ENCODE peak calls at places on chromosomes 3 and 15, in nine cellular contexts. One of them, this sample, is unnamed.
A peak's percentile ranks its signal among the peaks of the same experiment; 100 is the strongest.

GRCh38 chr3:33737146-33737545 is 19.1 kb upstream of the CLASP2 start:
- DNase-seq in GM23338: no peak
- DNase-seq in SK-N-SH: no peak
- DNase-seq in CD8-positive, alpha-beta T cell: no peak
- DNase-seq in esophagus squamous epithelium: no peak
- DNase-seq in adrenal gland: no peak
- DNase-seq in esophagus muscularis mucosa: no peak
- DNase-seq in OCI-LY7: no peak
- DNase-seq in heart right ventricle: no peak
- DNase-seq in this sample: no peak

GRCh38 chr3:60303160-60303559 is 948.1 kb downstream of the FHIT start:
- DNase-seq in CD8-positive, alpha-beta T cell: no peak
- DNase-seq in esophagus muscularis mucosa: no peak
- DNase-seq in GM23338: no peak
- DNase-seq in OCI-LY7: no peak
- DNase-seq in SK-N-SH: no peak
- DNase-seq in adrenal gland: no peak
- DNase-seq in heart right ventricle: no peak
- DNase-seq in esophagus squamous epithelium: no peak
- DNase-seq in this sample: no peak

GRCh38 chr3:123667784-123668183 is 82.9 kb upstream of the HACD2 start:
- DNase-seq in esophagus muscularis mucosa: no peak
- DNase-seq in SK-N-SH: no peak
- DNase-seq in OCI-LY7: no peak
- DNase-seq in GM23338: no peak
- DNase-seq in adrenal gland: no peak
- DNase-seq in esophagus squamous epithelium: no peak
- DNase-seq in CD8-positive, alpha-beta T cell: no peak
- DNase-seq in heart right ventricle: no peak
- DNase-seq in this sample: no peak

GRCh38 chr15:99442268-99442897 is 123.4 kb upstream of the MEF2A start:
- DNase-seq in esophagus muscularis mucosa: peak; percentile 91
- DNase-seq in adrenal gland: no peak
- DNase-seq in esophagus squamous epithelium: no peak
- DNase-seq in GM23338: no peak
- DNase-seq in CD8-positive, alpha-beta T cell: no peak
- DNase-seq in heart right ventricle: peak; percentile 76
- DNase-seq in OCI-LY7: no peak
- DNase-seq in SK-N-SH: peak; percentile 31
- DNase-seq in this sample: no peak

GRCh38 chr3:42707620-42708355 is 5.2 kb upstream of the HHATL start:
- DNase-seq in esophagus squamous epithelium: no peak
- DNase-seq in heart right ventricle: no peak
- DNase-seq in GM23338: no peak
- DNase-seq in adrenal gland: no peak
- DNase-seq in CD8-positive, alpha-beta T cell: no peak
- DNase-seq in SK-N-SH: no peak
- DNase-seq in OCI-LY7: no peak
- DNase-seq in esophagus muscularis mucosa: no peak
- DNase-seq in this sample: no peak

GRCh38 chr3:64454179-64454578 is 228.9 kb upstream of the PRICKLE2 start:
- DNase-seq in OCI-LY7: no peak
- DNase-seq in GM23338: no peak
- DNase-seq in SK-N-SH: no peak
- DNase-seq in CD8-positive, alpha-beta T cell: no peak
- DNase-seq in adrenal gland: no peak
- DNase-seq in esophagus muscularis mucosa: no peak
- DNase-seq in heart right ventricle: no peak
- DNase-seq in esophagus squamous epithelium: no peak
- DNase-seq in this sample: no peak

GRCh38 chr3:4493931-4494806 is 1.0 kb downstream of the ITPR1 start:
- DNase-seq in heart right ventricle: peak; percentile 16
- DNase-seq in SK-N-SH: peak; percentile 42
- DNase-seq in OCI-LY7: peak; percentile 43
- DNase-seq in esophagus squamous epithelium: no peak
- DNase-seq in adrenal gland: peak; percentile 52
- DNase-seq in GM23338: peak; percentile 68
- DNase-seq in CD8-positive, alpha-beta T cell: peak; percentile 52
- DNase-seq in esophagus muscularis mucosa: peak; percentile 87
- DNase-seq in this sample: peak; percentile 21

GRCh38 chr15:82643992-82644391 is 3.2 kb downstream of the CPEB1 start:
- DNase-seq in heart right ventricle: no peak
- DNase-seq in adrenal gland: no peak
- DNase-seq in CD8-positive, alpha-beta T cell: no peak
- DNase-seq in GM23338: peak; percentile 23
- DNase-seq in OCI-LY7: no peak
- DNase-seq in SK-N-SH: no peak
- DNase-seq in esophagus squamous epithelium: no peak
- DNase-seq in esophagus muscularis mucosa: peak; percentile 77
- DNase-seq in this sample: no peak

GRCh38 chr15:31276596-31277298 is 49.9 kb upstream of the KLF13 start:
- DNase-seq in OCI-LY7: no peak
- DNase-seq in CD8-positive, alpha-beta T cell: no peak
- DNase-seq in esophagus squamous epithelium: no peak
- DNase-seq in heart right ventricle: no peak
- DNase-seq in GM23338: no peak
- DNase-seq in SK-N-SH: peak; percentile 34
- DNase-seq in adrenal gland: peak; percentile 1
- DNase-seq in esophagus muscularis mucosa: peak; percentile 85
- DNase-seq in this sample: no peak

GRCh38 chr3:148971819-148972218 is 19.5 kb upstream of the GYG1 start:
- DNase-seq in OCI-LY7: no peak
- DNase-seq in esophagus muscularis mucosa: no peak
- DNase-seq in adrenal gland: peak; percentile 34
- DNase-seq in esophagus squamous epithelium: no peak
- DNase-seq in GM23338: no peak
- DNase-seq in CD8-positive, alpha-beta T cell: no peak
- DNase-seq in heart right ventricle: no peak
- DNase-seq in SK-N-SH: no peak
- DNase-seq in this sample: no peak

GRCh38 chr15:48645558-48646330 is at the start of gene FBN1:
- DNase-seq in heart right ventricle: peak; percentile 67
- DNase-seq in OCI-LY7: no peak
- DNase-seq in esophagus muscularis mucosa: peak; percentile 94
- DNase-seq in esophagus squamous epithelium: peak; percentile 1
- DNase-seq in adrenal gland: peak; percentile 83
- DNase-seq in GM23338: peak; percentile 86
- DNase-seq in CD8-positive, alpha-beta T cell: no peak
- DNase-seq in SK-N-SH: peak; percentile 92
- DNase-seq in this sample: peak; percentile 90

DNA sequence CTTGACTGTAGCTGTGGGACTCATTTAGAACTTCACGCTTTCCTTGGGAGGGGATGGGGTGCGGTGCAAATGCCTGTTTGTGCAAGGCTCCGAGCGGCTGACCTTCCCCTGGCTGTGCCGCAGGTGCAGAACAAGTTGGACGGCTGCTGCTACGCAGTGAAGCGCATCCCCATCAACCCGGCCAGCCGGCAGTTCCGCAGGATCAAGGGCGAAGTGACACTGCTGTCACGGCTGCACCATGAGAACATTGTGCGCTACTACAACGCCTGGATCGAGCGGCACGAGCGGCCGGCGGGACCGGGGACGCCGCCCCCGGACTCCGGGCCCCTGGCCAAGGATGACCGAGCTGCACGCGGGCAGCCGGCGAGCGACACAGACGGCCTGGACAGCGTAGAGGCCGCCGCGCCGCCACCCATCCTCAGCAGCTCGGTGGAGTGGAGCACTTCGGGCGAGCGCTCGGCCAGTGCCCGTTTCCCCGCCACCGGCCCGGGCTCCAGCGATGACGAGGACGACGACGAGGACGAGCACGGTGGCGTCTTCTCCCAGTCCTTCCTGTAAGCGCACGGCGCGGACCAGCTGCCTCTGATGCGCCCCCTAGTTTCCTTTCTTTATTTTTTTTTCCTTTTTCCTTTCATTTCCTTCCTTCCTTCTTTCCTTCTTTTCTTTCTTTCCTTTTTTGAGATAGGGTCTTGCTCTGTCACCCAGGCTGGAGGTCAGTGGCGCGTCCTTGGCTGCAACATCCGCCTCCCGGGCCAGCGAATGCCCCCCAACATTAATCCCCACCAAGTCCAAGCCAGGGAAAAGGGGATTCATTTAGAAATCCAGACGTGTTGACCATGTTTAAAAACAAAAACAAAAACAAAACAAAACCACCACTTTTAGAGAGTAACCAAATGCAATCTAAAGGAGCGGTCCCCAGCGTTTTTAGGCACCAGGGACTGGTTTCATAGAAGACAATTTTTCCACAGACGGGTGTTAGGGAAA is 42.7 kb downstream of the EIF2AK4 start:
- DNase-seq in heart right ventricle: peak; percentile 72
- DNase-seq in esophagus muscularis mucosa: no peak
- DNase-seq in OCI-LY7: peak; percentile 79
- DNase-seq in esophagus squamous epithelium: no peak
- DNase-seq in SK-N-SH: peak; percentile 89
- DNase-seq in adrenal gland: peak; percentile 87
- DNase-seq in CD8-positive, alpha-beta T cell: peak; percentile 63
- DNase-seq in GM23338: peak; percentile 90
- DNase-seq in this sample: peak; percentile 84
- TF ChIP-seq CTCF in heart right ventricle: peak; percentile 43
- TF ChIP-seq CTCF in esophagus muscularis mucosa: peak; percentile 72
- TF ChIP-seq CTCF in OCI-LY7: peak; percentile 72
- TF ChIP-seq CTCF in esophagus squamous epithelium: peak; percentile 22
- TF ChIP-seq CTCF in SK-N-SH: peak; percentile 68
- TF ChIP-seq CTCF in adrenal gland: peak; percentile 56
- TF ChIP-seq CTCF in CD8-positive, alpha-beta T cell: no peak
- TF ChIP-seq CTCF in GM23338: peak; percentile 65
- TF ChIP-seq CTCF in this sample: peak; percentile 86

GRCh38 chr3:169765281-169765624 is 393 bp upstream of the TERC start:
- DNase-seq in esophagus muscularis mucosa: no peak
- DNase-seq in esophagus squamous epithelium: no peak
- DNase-seq in GM23338: no peak
- DNase-seq in OCI-LY7: no peak
- DNase-seq in heart right ventricle: no peak
- DNase-seq in CD8-positive, alpha-beta T cell: no peak
- DNase-seq in SK-N-SH: no peak
- DNase-seq in adrenal gland: no peak
- DNase-seq in this sample: no peak
- H3K4me3 ChIP-seq in esophagus muscularis mucosa: peak overlapping the region; percentile 94
- H3K4me3 ChIP-seq in esophagus squamous epithelium: peak overlapping the region; percentile 93
- H3K4me3 ChIP-seq in GM23338: peak overlapping the region; percentile 76
- H3K4me3 ChIP-seq in OCI-LY7: peak overlapping the region; percentile 70
- H3K4me3 ChIP-seq in heart right ventricle: no peak overlapping the region
- H3K4me3 ChIP-seq in CD8-positive, alpha-beta T cell: no peak overlapping the region
- H3K4me3 ChIP-seq in SK-N-SH: peak overlapping the region; percentile 7
- H3K4me3 ChIP-seq in adrenal gland: peak overlapping the region; percentile 55
- H3K4me3 ChIP-seq in this sample: peak overlapping the region; percentile 73

DNA sequence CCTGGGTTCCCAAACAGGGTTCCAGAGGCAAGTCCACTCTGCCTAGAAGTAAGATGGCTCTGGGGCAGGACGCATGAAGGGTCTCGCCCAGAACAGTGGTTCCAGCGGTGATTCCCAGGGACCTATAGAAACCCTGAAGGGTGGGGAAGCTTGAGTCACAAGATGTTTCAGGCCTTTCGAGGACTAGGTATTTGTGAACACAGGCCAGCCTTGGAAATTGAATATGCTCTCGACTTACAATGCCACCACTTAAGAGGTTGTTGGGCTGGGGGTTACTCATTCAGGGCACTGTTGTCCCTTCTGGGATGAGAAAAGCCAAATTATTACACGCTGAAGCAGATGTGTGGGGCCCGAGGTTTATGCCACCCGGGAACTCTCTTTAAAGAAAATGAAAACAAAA is 152.0 kb downstream of the TJP1 start:
- DNase-seq in GM23338: no peak
- DNase-seq in esophagus squamous epithelium: no peak
- DNase-seq in OCI-LY7: no peak
- DNase-seq in SK-N-SH: no peak
- DNase-seq in heart right ventricle: no peak
- DNase-seq in esophagus muscularis mucosa: no peak
- DNase-seq in adrenal gland: no peak
- DNase-seq in CD8-positive, alpha-beta T cell: no peak
- DNase-seq in this sample: no peak
- H3K27ac ChIP-seq in GM23338: no peak overlapping the region
- H3K27ac ChIP-seq in esophagus squamous epithelium: no peak overlapping the region
- H3K27ac ChIP-seq in OCI-LY7: no peak overlapping the region
- H3K27ac ChIP-seq in SK-N-SH: no peak overlapping the region
- H3K27ac ChIP-seq in heart right ventricle: no peak overlapping the region
- H3K27ac ChIP-seq in esophagus muscularis mucosa: no peak overlapping the region
- H3K27ac ChIP-seq in adrenal gland: no peak overlapping the region
- H3K27ac ChIP-seq in CD8-positive, alpha-beta T cell: no peak overlapping the region
- H3K27ac ChIP-seq in this sample: no peak overlapping the region

GRCh38 chr3:89079944-89080343 is 27.5 kb upstream of the EPHA3 start:
- DNase-seq in adrenal gland: no peak
- DNase-seq in OCI-LY7: no peak
- DNase-seq in SK-N-SH: no peak
- DNase-seq in GM23338: no peak
- DNase-seq in esophagus squamous epithelium: no peak
- DNase-seq in CD8-positive, alpha-beta T cell: no peak
- DNase-seq in heart right ventricle: no peak
- DNase-seq in esophagus muscularis mucosa: no peak
- DNase-seq in this sample: no peak
- TF ChIP-seq CTCF in adrenal gland: no peak
- TF ChIP-seq CTCF in OCI-LY7: no peak
- TF ChIP-seq CTCF in SK-N-SH: no peak
- TF ChIP-seq CTCF in GM23338: no peak
- TF ChIP-seq CTCF in esophagus squamous epithelium: no peak
- TF ChIP-seq CTCF in CD8-positive, alpha-beta T cell: no peak
- TF ChIP-seq CTCF in heart right ventricle: no peak
- TF ChIP-seq CTCF in esophagus muscularis mucosa: no peak
- TF ChIP-seq CTCF in this sample: no peak

GRCh38 chr3:99413504-99413903 is 224.9 kb upstream of the COL8A1 start:
- DNase-seq in esophagus squamous epithelium: no peak
- DNase-seq in adrenal gland: no peak
- DNase-seq in GM23338: no peak
- DNase-seq in esophagus muscularis mucosa: no peak
- DNase-seq in CD8-positive, alpha-beta T cell: no peak
- DNase-seq in OCI-LY7: no peak
- DNase-seq in heart right ventricle: no peak
- DNase-seq in SK-N-SH: no peak
- DNase-seq in this sample: peak; percentile 38
- H3K4me3 ChIP-seq in esophagus squamous epithelium: no peak overlapping the region
- H3K4me3 ChIP-seq in adrenal gland: no peak overlapping the region
- H3K4me3 ChIP-seq in GM23338: no peak overlapping the region
- H3K4me3 ChIP-seq in esophagus muscularis mucosa: no peak overlapping the region
- H3K4me3 ChIP-seq in CD8-positive, alpha-beta T cell: no peak overlapping the region
- H3K4me3 ChIP-seq in OCI-LY7: no peak overlapping the region
- H3K4me3 ChIP-seq in heart right ventricle: no peak overlapping the region
- H3K4me3 ChIP-seq in SK-N-SH: no peak overlapping the region
- H3K4me3 ChIP-seq in this sample: no peak overlapping the region

GRCh38 chr3:39343760-39344159 is 14.3 kb downstream of the CCR8 start:
- DNase-seq in OCI-LY7: no peak
- DNase-seq in heart right ventricle: no peak
- DNase-seq in GM23338: no peak
- DNase-seq in adrenal gland: no peak
- DNase-seq in esophagus squamous epithelium: no peak
- DNase-seq in SK-N-SH: no peak
- DNase-seq in CD8-positive, alpha-beta T cell: no peak
- DNase-seq in esophagus muscularis mucosa: no peak
- DNase-seq in this sample: no peak
- H3K27ac ChIP-seq in OCI-LY7: no peak overlapping the region
- H3K27ac ChIP-seq in heart right ventricle: no peak overlapping the region
- H3K27ac ChIP-seq in GM23338: no peak overlapping the region
- H3K27ac ChIP-seq in adrenal gland: no peak overlapping the region
- H3K27ac ChIP-seq in esophagus squamous epithelium: no peak overlapping the region
- H3K27ac ChIP-seq in SK-N-SH: no peak overlapping the region
- H3K27ac ChIP-seq in CD8-positive, alpha-beta T cell: no peak overlapping the region
- H3K27ac ChIP-seq in esophagus muscularis mucosa: no peak overlapping the region
- H3K27ac ChIP-seq in this sample: no peak overlapping the region

This sample was measured in A673.